ENCODE peak calls at places on chromosomes 12 and 14, in four cellular contexts. P is K562, R is IMR-90, L is HepG2. Z is an unnamed sample.

GRCh38 chr12:128820723-128821432 is 2.9 kb downstream of the SLC15A4 start:
- DNase-seq in R (no peak), L (no peak), P (no peak), Z (no peak)

GRCh38 chr12:125092872-125093680 is 27.8 kb downstream of the AACS start:
- DNase-seq in R (peak), L (peak), P (peak), Z (no peak)

GRCh38 chr14:65354715-65355114 is 57.8 kb upstream of the FUT8 start:
- DNase-seq in P (no peak), L (no peak), R (no peak), Z (no peak)

GRCh38 chr12:132433641-132434395 is 56.1 kb upstream of the FBRSL1 start:
- DNase-seq in P (no peak), R (no peak), L (no peak), Z (no peak)

GRCh38 chr14:86787782-86788181 is 1205.2 kb downstream of the GALC start:
- DNase-seq in R (peak), P (no peak), L (no peak), Z (no peak)

GRCh38 chr14:99215277-99215676 is 56.7 kb downstream of the BCL11B start:
- DNase-seq in L (no peak), P (no peak), R (no peak), Z (no peak)

GRCh38 chr12:52206309-52207040 is 14.7 kb upstream of the KRT80 start:
- DNase-seq in P (no peak), R (no peak), L (no peak), Z (no peak)

GRCh38 chr12:48795550-48796455 is 6.9 kb upstream of the ADCY6 start:
- DNase-seq in L (peak), R (peak), P (peak), Z (peak)

GRCh38 chr12:62865860-62866407 is 69.0 kb downstream of the PPM1H start:
- DNase-seq in L (no peak), R (peak), P (no peak), Z (peak)

GRCh38 chr14:64970776-64971451 is 1.2 kb downstream of the RAB15 start:
- DNase-seq in P (no peak), L (no peak), R (peak), Z (peak)

GRCh38 chr12:49345048-49345839 is 1.4 kb upstream of the DNAJC22 start:
- DNase-seq in P (no peak), R (no peak), L (no peak), Z (no peak)

GRCh38 chr14:67413806-67414769 is 2.1 kb upstream of the PLEK2 start:
- DNase-seq in R (peak), P (peak), L (peak), Z (peak)

GRCh38 chr12:46933947-46934346 is 108.2 kb upstream of the SLC38A4 start:
- DNase-seq in L (peak), R (peak), P (no peak), Z (peak)

GRCh38 chr14:23061995-23062394 is 4.7 kb upstream of the CDH24 start:
- DNase-seq in P (no peak), L (peak), R (peak), Z (peak)

DNA sequence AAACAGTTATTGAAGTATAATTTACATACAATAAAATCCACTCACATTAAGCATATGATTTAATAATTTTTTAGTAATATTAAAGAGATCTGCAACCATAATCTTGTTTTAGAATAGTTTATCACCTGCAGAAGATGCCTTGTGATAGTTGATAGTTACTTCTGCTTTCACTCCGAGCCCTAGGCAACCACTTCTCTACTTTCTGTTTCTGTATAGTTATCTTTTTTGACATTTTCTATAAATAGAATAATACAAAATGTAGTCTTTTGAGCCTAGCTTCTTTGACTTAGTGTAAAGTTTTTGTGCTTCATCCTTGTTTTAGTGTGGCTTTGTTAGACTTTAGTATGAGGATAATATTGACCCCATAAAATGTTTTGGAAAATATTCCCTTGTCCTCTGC is 111.0 kb downstream of the MNAT1 start:
- DNase-seq in L (no peak), R (no peak), P (no peak), Z (no peak)
- TF ChIP-seq MAFK in L (no peak), R (no peak), P (no peak), Z (no peak)

DNA sequence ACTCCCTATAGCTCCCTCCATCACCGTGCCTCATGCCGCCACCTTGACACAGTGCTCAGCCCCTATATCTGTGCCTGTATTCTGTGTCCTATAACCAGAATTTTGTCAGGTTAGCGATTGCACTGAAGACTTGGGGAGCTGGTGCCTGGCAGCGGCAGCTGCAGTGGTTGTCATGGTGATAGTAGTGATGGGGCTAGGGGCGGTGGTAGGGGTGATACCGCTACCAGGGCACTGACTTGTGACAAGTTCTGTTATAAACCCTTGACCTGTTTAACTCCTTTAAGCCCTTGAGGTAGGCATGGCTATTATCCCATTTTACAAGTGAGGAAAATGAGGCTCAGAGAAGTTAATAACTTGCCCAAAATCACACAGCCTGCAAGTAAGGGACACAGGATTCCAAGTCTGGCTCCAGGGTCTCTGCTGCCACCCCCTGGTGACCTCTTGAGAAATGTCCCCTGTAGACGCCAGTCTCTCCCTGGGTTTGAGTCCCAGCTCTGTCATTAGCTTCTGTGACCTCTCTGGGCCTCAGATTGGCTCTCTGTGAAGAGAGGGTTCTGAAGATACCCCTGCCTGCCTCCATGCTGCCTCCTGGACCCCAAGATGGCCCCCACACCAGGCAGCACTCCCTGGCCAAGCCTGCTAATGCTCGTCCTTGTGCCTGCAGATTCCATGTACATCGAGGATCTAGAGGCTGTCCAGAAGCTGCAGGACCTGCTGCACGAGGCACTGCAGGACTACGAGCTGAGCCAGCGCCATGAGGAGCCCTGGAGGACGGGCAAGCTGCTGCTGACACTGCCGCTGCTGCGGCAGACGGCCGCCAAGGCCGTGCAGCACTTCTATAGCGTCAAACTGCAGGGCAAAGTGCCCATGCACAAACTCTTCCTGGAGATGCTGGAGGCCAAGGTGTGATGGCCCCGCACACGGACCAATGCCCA is 121.9 kb downstream of the ESRRB start:
- DNase-seq in P (peak), L (no peak), R (no peak), Z (no peak)
- TF ChIP-seq MAFK in P (no peak), L (no peak), R (no peak), Z (no peak)

GRCh38 chr14:55893695-55894094 is 224.5 kb upstream of the PELI2 start:
- DNase-seq in P (no peak), L (no peak), R (no peak), Z (no peak)
- TF ChIP-seq MAFK in P (no peak), L (no peak), R (no peak), Z (no peak)

DNA sequence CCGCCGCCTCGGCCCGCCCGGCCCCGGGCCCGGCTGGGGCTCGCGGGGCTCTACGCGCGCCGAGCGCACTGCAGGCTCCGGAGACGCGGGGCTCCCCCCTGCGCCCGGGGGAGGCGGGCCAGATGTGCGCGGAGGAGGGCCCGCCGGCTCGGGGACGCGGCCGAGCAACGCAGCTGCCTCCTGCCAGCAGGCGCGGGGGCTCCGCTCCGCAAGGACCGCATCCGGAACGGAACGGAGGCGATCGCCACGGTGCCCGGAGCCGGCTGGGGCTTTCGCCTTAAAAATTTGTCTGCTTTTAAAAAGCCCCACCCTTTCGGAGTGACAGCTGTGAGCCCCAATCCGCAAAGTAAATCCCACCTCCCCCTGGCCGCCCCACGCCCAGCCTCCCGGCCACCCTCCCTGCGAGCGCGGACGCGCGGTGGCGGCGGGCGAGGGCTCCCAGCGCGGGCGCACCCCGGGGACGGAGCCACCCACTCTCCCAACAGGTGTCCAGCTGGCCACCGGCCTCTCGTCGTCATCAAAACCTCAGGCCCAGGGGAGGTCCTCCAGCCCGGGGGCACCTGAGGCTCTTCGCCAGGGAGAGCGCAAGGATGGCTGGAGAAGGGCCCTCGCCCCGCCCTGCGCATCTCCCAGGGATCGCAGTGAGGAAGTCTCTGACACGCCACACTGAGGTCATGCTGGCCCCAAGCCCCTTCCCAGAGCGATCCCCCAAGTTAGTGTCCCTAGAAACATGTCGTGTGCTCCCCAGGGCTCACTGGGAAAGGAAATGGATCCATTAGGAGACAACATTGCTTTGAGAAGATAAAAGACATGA is at the start of gene TMEM132D:
- DNase-seq in R (no peak), P (no peak), L (no peak), Z (no peak)
- TF ChIP-seq MAFK in R (no peak), P (no peak), L (no peak), Z (no peak)

Z was measured in A549.